ENCODE peak calls at places on chromosomes 16 and 17, in eight cellular contexts. One of them, this sample, is unnamed.

GRCh38 chr17:6546069-6546718 is 10.2 kb downstream of the PITPNM3 start:
- DNase-seq in activated CD8-positive, alpha-beta memory T cell treated with anti-CD3 and anti-CD28 coated beads, Interleukin-2, amount 50 U/mL, for 4 hours: no peak
- DNase-seq in Panc1: no peak
- DNase-seq in NCI-H187: no peak
- DNase-seq in HT-29: no peak
- DNase-seq in T-helper 1 cell: no peak
- DNase-seq in naive thymus-derived CD8-positive, alpha-beta T cell: no peak
- DNase-seq in Right ventricle myocardium superior: no peak
- DNase-seq in this sample: no peak

GRCh38 chr16:67800252-67801046 is 5.9 kb downstream of the RANBP10 start:
- DNase-seq in activated CD8-positive, alpha-beta memory T cell treated with anti-CD3 and anti-CD28 coated beads, Interleukin-2, amount 50 U/mL, for 4 hours: no peak
- DNase-seq in Panc1: no peak
- DNase-seq in NCI-H187: no peak
- DNase-seq in HT-29: no peak
- DNase-seq in T-helper 1 cell: no peak
- DNase-seq in naive thymus-derived CD8-positive, alpha-beta T cell: no peak
- DNase-seq in Right ventricle myocardium superior: no peak
- DNase-seq in this sample: no peak

GRCh38 chr16:85759631-85760419 is 8.9 kb upstream of the C16orf74 start:
- DNase-seq in activated CD8-positive, alpha-beta memory T cell treated with anti-CD3 and anti-CD28 coated beads, Interleukin-2, amount 50 U/mL, for 4 hours: peak
- DNase-seq in Panc1: peak
- DNase-seq in NCI-H187: no peak
- DNase-seq in HT-29: peak
- DNase-seq in T-helper 1 cell: no peak
- DNase-seq in naive thymus-derived CD8-positive, alpha-beta T cell: no peak
- DNase-seq in Right ventricle myocardium superior: no peak
- DNase-seq in this sample: no peak

GRCh38 chr17:76276461-76277299 is 11.5 kb downstream of the UBALD2 start:
- DNase-seq in activated CD8-positive, alpha-beta memory T cell treated with anti-CD3 and anti-CD28 coated beads, Interleukin-2, amount 50 U/mL, for 4 hours: no peak
- DNase-seq in Panc1: no peak
- DNase-seq in NCI-H187: no peak
- DNase-seq in HT-29: no peak
- DNase-seq in T-helper 1 cell: no peak
- DNase-seq in naive thymus-derived CD8-positive, alpha-beta T cell: no peak
- DNase-seq in Right ventricle myocardium superior: no peak
- DNase-seq in this sample: no peak

GRCh38 chr16:24540575-24541240 is 1.3 kb downstream of the RBBP6 start:
- DNase-seq in activated CD8-positive, alpha-beta memory T cell treated with anti-CD3 and anti-CD28 coated beads, Interleukin-2, amount 50 U/mL, for 4 hours: no peak
- DNase-seq in Panc1: no peak
- DNase-seq in NCI-H187: no peak
- DNase-seq in HT-29: peak
- DNase-seq in T-helper 1 cell: peak
- DNase-seq in naive thymus-derived CD8-positive, alpha-beta T cell: no peak
- DNase-seq in Right ventricle myocardium superior: no peak
- DNase-seq in this sample: peak

GRCh38 chr16:4679854-4680636 is 13.3 kb upstream of the NUDT16L1 start:
- DNase-seq in activated CD8-positive, alpha-beta memory T cell treated with anti-CD3 and anti-CD28 coated beads, Interleukin-2, amount 50 U/mL, for 4 hours: no peak
- DNase-seq in Panc1: no peak
- DNase-seq in NCI-H187: no peak
- DNase-seq in HT-29: peak
- DNase-seq in T-helper 1 cell: no peak
- DNase-seq in naive thymus-derived CD8-positive, alpha-beta T cell: no peak
- DNase-seq in Right ventricle myocardium superior: peak
- DNase-seq in this sample: no peak

GRCh38 chr16:9844361-9844760 is 337.9 kb downstream of the GRIN2A start:
- DNase-seq in activated CD8-positive, alpha-beta memory T cell treated with anti-CD3 and anti-CD28 coated beads, Interleukin-2, amount 50 U/mL, for 4 hours: no peak
- DNase-seq in Panc1: no peak
- DNase-seq in NCI-H187: no peak
- DNase-seq in HT-29: no peak
- DNase-seq in T-helper 1 cell: no peak
- DNase-seq in naive thymus-derived CD8-positive, alpha-beta T cell: no peak
- DNase-seq in Right ventricle myocardium superior: no peak
- DNase-seq in this sample: no peak

GRCh38 chr17:80456465-80457235 is 19.8 kb downstream of the NPTX1 start:
- DNase-seq in activated CD8-positive, alpha-beta memory T cell treated with anti-CD3 and anti-CD28 coated beads, Interleukin-2, amount 50 U/mL, for 4 hours: no peak
- DNase-seq in Panc1: no peak
- DNase-seq in NCI-H187: no peak
- DNase-seq in HT-29: no peak
- DNase-seq in T-helper 1 cell: no peak
- DNase-seq in naive thymus-derived CD8-positive, alpha-beta T cell: no peak
- DNase-seq in Right ventricle myocardium superior: peak
- DNase-seq in this sample: no peak

GRCh38 chr17:59437766-59438165 is 106.3 kb downstream of the YPEL2 start:
- DNase-seq in activated CD8-positive, alpha-beta memory T cell treated with anti-CD3 and anti-CD28 coated beads, Interleukin-2, amount 50 U/mL, for 4 hours: no peak
- DNase-seq in Panc1: no peak
- DNase-seq in NCI-H187: no peak
- DNase-seq in HT-29: no peak
- DNase-seq in T-helper 1 cell: no peak
- DNase-seq in naive thymus-derived CD8-positive, alpha-beta T cell: no peak
- DNase-seq in Right ventricle myocardium superior: no peak
- DNase-seq in this sample: no peak

GRCh38 chr17:50117202-50118040 is 12.5 kb downstream of the SAMD14 start:
- DNase-seq in activated CD8-positive, alpha-beta memory T cell treated with anti-CD3 and anti-CD28 coated beads, Interleukin-2, amount 50 U/mL, for 4 hours: peak
- DNase-seq in Panc1: no peak
- DNase-seq in NCI-H187: no peak
- DNase-seq in HT-29: peak
- DNase-seq in T-helper 1 cell: peak
- DNase-seq in naive thymus-derived CD8-positive, alpha-beta T cell: peak
- DNase-seq in Right ventricle myocardium superior: peak
- DNase-seq in this sample: no peak

GRCh38 chr17:73203788-73204479 is 11.1 kb downstream of the COG1 start:
- DNase-seq in activated CD8-positive, alpha-beta memory T cell treated with anti-CD3 and anti-CD28 coated beads, Interleukin-2, amount 50 U/mL, for 4 hours: peak
- DNase-seq in Panc1: no peak
- DNase-seq in NCI-H187: no peak
- DNase-seq in HT-29: no peak
- DNase-seq in T-helper 1 cell: no peak
- DNase-seq in naive thymus-derived CD8-positive, alpha-beta T cell: peak
- DNase-seq in Right ventricle myocardium superior: no peak
- DNase-seq in this sample: no peak

GRCh38 chr16:89289428-89290395 is 72.2 kb downstream of the ZNF778 start:
- DNase-seq in activated CD8-positive, alpha-beta memory T cell treated with anti-CD3 and anti-CD28 coated beads, Interleukin-2, amount 50 U/mL, for 4 hours: peak
- DNase-seq in Panc1: peak
- DNase-seq in NCI-H187: peak
- DNase-seq in HT-29: peak
- DNase-seq in T-helper 1 cell: peak
- DNase-seq in naive thymus-derived CD8-positive, alpha-beta T cell: peak
- DNase-seq in Right ventricle myocardium superior: peak
- DNase-seq in this sample: peak

GRCh38 chr16:57694556-57695377 is at the start of gene DRC7:
- DNase-seq in activated CD8-positive, alpha-beta memory T cell treated with anti-CD3 and anti-CD28 coated beads, Interleukin-2, amount 50 U/mL, for 4 hours: no peak
- DNase-seq in Panc1: no peak
- DNase-seq in NCI-H187: no peak
- DNase-seq in HT-29: peak
- DNase-seq in T-helper 1 cell: no peak
- DNase-seq in naive thymus-derived CD8-positive, alpha-beta T cell: no peak
- DNase-seq in Right ventricle myocardium superior: no peak
- DNase-seq in this sample: peak

GRCh38 chr17:8186446-8186786 is 3.6 kb downstream of the BORCS6 start:
- DNase-seq in activated CD8-positive, alpha-beta memory T cell treated with anti-CD3 and anti-CD28 coated beads, Interleukin-2, amount 50 U/mL, for 4 hours: no peak
- DNase-seq in Panc1: no peak
- DNase-seq in NCI-H187: no peak
- DNase-seq in HT-29: no peak
- DNase-seq in T-helper 1 cell: no peak
- DNase-seq in naive thymus-derived CD8-positive, alpha-beta T cell: no peak
- DNase-seq in Right ventricle myocardium superior: no peak
- DNase-seq in this sample: no peak

GRCh38 chr17:73335591-73336503 is 24.0 kb upstream of the CDC42EP4 start:
- DNase-seq in activated CD8-positive, alpha-beta memory T cell treated with anti-CD3 and anti-CD28 coated beads, Interleukin-2, amount 50 U/mL, for 4 hours: no peak
- DNase-seq in Panc1: no peak
- DNase-seq in NCI-H187: no peak
- DNase-seq in HT-29: no peak
- DNase-seq in T-helper 1 cell: no peak
- DNase-seq in naive thymus-derived CD8-positive, alpha-beta T cell: no peak
- DNase-seq in Right ventricle myocardium superior: no peak
- DNase-seq in this sample: no peak

GRCh38 chr17:51221322-51221721 is 38.5 kb downstream of the MBTD1 start:
- DNase-seq in activated CD8-positive, alpha-beta memory T cell treated with anti-CD3 and anti-CD28 coated beads, Interleukin-2, amount 50 U/mL, for 4 hours: no peak
- DNase-seq in Panc1: no peak
- DNase-seq in NCI-H187: no peak
- DNase-seq in HT-29: no peak
- DNase-seq in T-helper 1 cell: no peak
- DNase-seq in naive thymus-derived CD8-positive, alpha-beta T cell: no peak
- DNase-seq in Right ventricle myocardium superior: no peak
- DNase-seq in this sample: no peak

GRCh38 chr16:50684823-50685455 is 3.8 kb upstream of the SNX20 start:
- DNase-seq in activated CD8-positive, alpha-beta memory T cell treated with anti-CD3 and anti-CD28 coated beads, Interleukin-2, amount 50 U/mL, for 4 hours: no peak
- DNase-seq in Panc1: no peak
- DNase-seq in NCI-H187: no peak
- DNase-seq in HT-29: no peak
- DNase-seq in T-helper 1 cell: no peak
- DNase-seq in naive thymus-derived CD8-positive, alpha-beta T cell: no peak
- DNase-seq in Right ventricle myocardium superior: no peak
- DNase-seq in this sample: no peak

This sample was measured in SK-N-DZ.